ENCODE peak calls at places on chromosome 5, in nine cellular contexts. One of them, this sample, is unnamed.

GRCh38 chr5:83513491-83513890 is 41.9 kb downstream of the VCAN start:
- DNase-seq in CD8-positive, alpha-beta T cell: no peak
- DNase-seq in OCI-LY7: no peak
- DNase-seq in H9: no peak
- DNase-seq in sigmoid colon: no peak
- DNase-seq in cardiac muscle cell: no peak
- DNase-seq in upper lobe of left lung: no peak
- DNase-seq in aorta: no peak
- DNase-seq in CD8-positive, alpha-beta memory T cell: no peak
- DNase-seq in this sample: no peak

GRCh38 chr5:80140496-80140895 is 105.3 kb downstream of the THBS4 start:
- DNase-seq in CD8-positive, alpha-beta T cell: no peak
- DNase-seq in OCI-LY7: no peak
- DNase-seq in H9: no peak
- DNase-seq in sigmoid colon: no peak
- DNase-seq in cardiac muscle cell: no peak
- DNase-seq in upper lobe of left lung: no peak
- DNase-seq in aorta: no peak
- DNase-seq in CD8-positive, alpha-beta memory T cell: no peak
- DNase-seq in this sample: no peak

GRCh38 chr5:61653802-61654580 is 321.9 kb downstream of the ZSWIM6 start:
- DNase-seq in CD8-positive, alpha-beta T cell: no peak
- DNase-seq in OCI-LY7: no peak
- DNase-seq in H9: no peak
- DNase-seq in sigmoid colon: no peak
- DNase-seq in cardiac muscle cell: no peak
- DNase-seq in upper lobe of left lung: no peak
- DNase-seq in aorta: no peak
- DNase-seq in CD8-positive, alpha-beta memory T cell: no peak
- DNase-seq in this sample: no peak

GRCh38 chr5:96627792-96628191 is 34.4 kb upstream of the CAST start:
- DNase-seq in CD8-positive, alpha-beta T cell: no peak
- DNase-seq in OCI-LY7: no peak
- DNase-seq in H9: no peak
- DNase-seq in sigmoid colon: no peak
- DNase-seq in cardiac muscle cell: no peak
- DNase-seq in upper lobe of left lung: no peak
- DNase-seq in aorta: no peak
- DNase-seq in CD8-positive, alpha-beta memory T cell: no peak
- DNase-seq in this sample: no peak

GRCh38 chr5:56402273-56403223 is 169.4 kb upstream of the ANKRD55 start:
- DNase-seq in CD8-positive, alpha-beta T cell: no peak
- DNase-seq in OCI-LY7: no peak
- DNase-seq in H9: no peak
- DNase-seq in sigmoid colon: no peak
- DNase-seq in cardiac muscle cell: peak; percentile 61
- DNase-seq in upper lobe of left lung: no peak
- DNase-seq in aorta: no peak
- DNase-seq in CD8-positive, alpha-beta memory T cell: no peak
- DNase-seq in this sample: no peak

GRCh38 chr5:138177936-138178515 is 404 bp downstream of the BRD8 start:
- DNase-seq in CD8-positive, alpha-beta T cell: no peak
- DNase-seq in OCI-LY7: peak; percentile 49
- DNase-seq in H9: no peak
- DNase-seq in sigmoid colon: no peak
- DNase-seq in cardiac muscle cell: peak; percentile 33
- DNase-seq in upper lobe of left lung: no peak
- DNase-seq in aorta: no peak
- DNase-seq in CD8-positive, alpha-beta memory T cell: no peak
- DNase-seq in this sample: no peak

GRCh38 chr5:87674235-87674634 is 261.5 kb upstream of the CCNH start:
- DNase-seq in CD8-positive, alpha-beta T cell: no peak
- DNase-seq in OCI-LY7: no peak
- DNase-seq in H9: no peak
- DNase-seq in sigmoid colon: no peak
- DNase-seq in cardiac muscle cell: no peak
- DNase-seq in upper lobe of left lung: no peak
- DNase-seq in aorta: no peak
- DNase-seq in CD8-positive, alpha-beta memory T cell: no peak
- DNase-seq in this sample: no peak

GRCh38 chr5:65078331-65078730 is 309.6 kb downstream of the CWC27 start:
- DNase-seq in CD8-positive, alpha-beta T cell: no peak
- DNase-seq in OCI-LY7: no peak
- DNase-seq in H9: no peak
- DNase-seq in sigmoid colon: no peak
- DNase-seq in cardiac muscle cell: no peak
- DNase-seq in upper lobe of left lung: no peak
- DNase-seq in aorta: no peak
- DNase-seq in CD8-positive, alpha-beta memory T cell: no peak
- DNase-seq in this sample: no peak

GRCh38 chr5:3891118-3891517 is 295.5 kb downstream of the IRX1 start:
- DNase-seq in CD8-positive, alpha-beta T cell: no peak
- DNase-seq in OCI-LY7: no peak
- DNase-seq in H9: peak; percentile 41
- DNase-seq in sigmoid colon: no peak
- DNase-seq in cardiac muscle cell: no peak
- DNase-seq in upper lobe of left lung: no peak
- DNase-seq in aorta: no peak
- DNase-seq in CD8-positive, alpha-beta memory T cell: no peak
- DNase-seq in this sample: no peak

GRCh38 chr5:3899093-3899492 is 303.5 kb downstream of the IRX1 start:
- DNase-seq in CD8-positive, alpha-beta T cell: no peak
- DNase-seq in OCI-LY7: no peak
- DNase-seq in H9: no peak
- DNase-seq in sigmoid colon: no peak
- DNase-seq in cardiac muscle cell: no peak
- DNase-seq in upper lobe of left lung: no peak
- DNase-seq in aorta: no peak
- DNase-seq in CD8-positive, alpha-beta memory T cell: no peak
- DNase-seq in this sample: no peak

GRCh38 chr5:3893975-3894374 is 298.3 kb downstream of the IRX1 start:
- DNase-seq in CD8-positive, alpha-beta T cell: no peak
- DNase-seq in OCI-LY7: no peak
- DNase-seq in H9: no peak
- DNase-seq in sigmoid colon: no peak
- DNase-seq in cardiac muscle cell: no peak
- DNase-seq in upper lobe of left lung: no peak
- DNase-seq in aorta: no peak
- DNase-seq in CD8-positive, alpha-beta memory T cell: no peak
- DNase-seq in this sample: no peak

GRCh38 chr5:3893527-3893926 is 297.9 kb downstream of the IRX1 start:
- DNase-seq in CD8-positive, alpha-beta T cell: no peak
- DNase-seq in OCI-LY7: no peak
- DNase-seq in H9: no peak
- DNase-seq in sigmoid colon: no peak
- DNase-seq in cardiac muscle cell: no peak
- DNase-seq in upper lobe of left lung: no peak
- DNase-seq in aorta: no peak
- DNase-seq in CD8-positive, alpha-beta memory T cell: no peak
- DNase-seq in this sample: no peak

DNA sequence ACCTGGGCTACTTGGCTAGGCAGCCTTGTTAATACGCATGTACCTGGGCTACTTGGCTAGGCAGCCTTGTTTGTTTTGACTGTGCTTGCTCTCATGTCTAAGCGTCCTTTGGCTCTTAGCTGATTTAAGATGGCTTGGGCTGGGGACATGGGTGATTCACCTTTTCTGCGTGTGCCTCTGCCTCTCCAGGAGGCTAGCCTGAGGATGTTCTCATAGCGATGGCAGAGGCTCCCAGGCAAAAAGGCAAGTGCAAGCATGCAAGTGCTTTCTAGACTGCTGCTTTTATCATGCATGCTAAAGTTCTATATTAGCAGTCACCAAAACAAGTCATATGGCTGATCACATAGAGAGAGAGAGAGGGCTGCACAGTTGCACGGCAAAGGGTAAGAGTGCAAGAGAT is 300.5 kb downstream of the IRX1 start:
- DNase-seq in CD8-positive, alpha-beta T cell: no peak
- DNase-seq in OCI-LY7: no peak
- DNase-seq in H9: no peak
- DNase-seq in sigmoid colon: no peak
- DNase-seq in cardiac muscle cell: no peak
- DNase-seq in upper lobe of left lung: no peak
- DNase-seq in aorta: no peak
- DNase-seq in CD8-positive, alpha-beta memory T cell: no peak
- DNase-seq in this sample: no peak
- H3K9me3 ChIP-seq in CD8-positive, alpha-beta T cell: no peaks in the 10 kb centered on the region
- H3K9me3 ChIP-seq in OCI-LY7: no peaks in the 10 kb centered on the region
- H3K9me3 ChIP-seq in H9: no peaks in the 10 kb centered on the region
- H3K9me3 ChIP-seq in sigmoid colon: peaks cover 2% of the 10 kb centered on the region
- H3K9me3 ChIP-seq in cardiac muscle cell: no peaks in the 10 kb centered on the region
- H3K9me3 ChIP-seq in upper lobe of left lung: no peaks in the 10 kb centered on the region
- H3K9me3 ChIP-seq in aorta: peaks cover 2% of the 10 kb centered on the region
- H3K9me3 ChIP-seq in CD8-positive, alpha-beta memory T cell: no peaks in the 10 kb centered on the region
- H3K9me3 ChIP-seq in this sample: no peaks in the 10 kb centered on the region

DNA sequence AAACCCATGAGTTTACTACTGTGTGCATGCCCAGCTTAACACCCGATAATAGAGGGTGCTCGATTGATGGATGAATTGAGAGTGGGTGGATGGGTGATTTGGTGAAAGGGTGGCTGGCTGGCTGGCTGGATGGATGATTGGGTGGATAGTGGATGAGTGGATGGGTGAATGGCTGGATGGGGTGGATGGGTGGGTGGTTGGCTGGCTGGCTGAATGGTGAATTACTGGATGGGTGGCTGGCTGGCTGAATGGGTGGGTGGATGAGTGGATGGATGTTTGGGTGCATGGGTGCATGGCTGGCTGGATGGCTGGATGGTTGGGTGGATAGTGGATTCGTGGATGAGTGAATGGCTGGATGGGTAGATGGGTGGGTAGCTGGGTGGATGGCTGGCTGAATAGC is 201.1 kb downstream of the IRX1 start:
- DNase-seq in CD8-positive, alpha-beta T cell: no peak
- DNase-seq in OCI-LY7: no peak
- DNase-seq in H9: no peak
- DNase-seq in sigmoid colon: no peak
- DNase-seq in cardiac muscle cell: no peak
- DNase-seq in upper lobe of left lung: no peak
- DNase-seq in aorta: no peak
- DNase-seq in CD8-positive, alpha-beta memory T cell: no peak
- DNase-seq in this sample: no peak
- H3K9me3 ChIP-seq in CD8-positive, alpha-beta T cell: no peaks in the 10 kb centered on the region
- H3K9me3 ChIP-seq in OCI-LY7: no peaks in the 10 kb centered on the region
- H3K9me3 ChIP-seq in H9: peaks cover 5% of the 10 kb centered on the region
- H3K9me3 ChIP-seq in sigmoid colon: no peaks in the 10 kb centered on the region
- H3K9me3 ChIP-seq in cardiac muscle cell: no peaks in the 10 kb centered on the region
- H3K9me3 ChIP-seq in upper lobe of left lung: no peaks in the 10 kb centered on the region
- H3K9me3 ChIP-seq in aorta: no peaks in the 10 kb centered on the region
- H3K9me3 ChIP-seq in CD8-positive, alpha-beta memory T cell: no peaks in the 10 kb centered on the region
- H3K9me3 ChIP-seq in this sample: no peaks in the 10 kb centered on the region

GRCh38 chr5:179239256-179240135 is 105.8 kb downstream of the ADAMTS2 start:
- DNase-seq in CD8-positive, alpha-beta T cell: no peak
- DNase-seq in OCI-LY7: no peak
- DNase-seq in H9: peak; percentile 13
- DNase-seq in sigmoid colon: peak; percentile 50
- DNase-seq in cardiac muscle cell: no peak
- DNase-seq in upper lobe of left lung: no peak
- DNase-seq in aorta: peak; percentile 68
- DNase-seq in CD8-positive, alpha-beta memory T cell: no peak
- DNase-seq in this sample: peak; percentile 50

GRCh38 chr5:179240561-179240960 is 104.7 kb downstream of the ADAMTS2 start:
- DNase-seq in CD8-positive, alpha-beta T cell: no peak
- DNase-seq in OCI-LY7: no peak
- DNase-seq in H9: peak; percentile 7
- DNase-seq in sigmoid colon: peak; percentile 17
- DNase-seq in cardiac muscle cell: no peak
- DNase-seq in upper lobe of left lung: no peak
- DNase-seq in aorta: peak; percentile 69
- DNase-seq in CD8-positive, alpha-beta memory T cell: no peak
- DNase-seq in this sample: peak; percentile 48

GRCh38 chr5:179241764-179242370 is 103.4 kb downstream of the ADAMTS2 start:
- DNase-seq in CD8-positive, alpha-beta T cell: no peak
- DNase-seq in OCI-LY7: no peak
- DNase-seq in H9: peak; percentile 19
- DNase-seq in sigmoid colon: peak; percentile 32
- DNase-seq in cardiac muscle cell: no peak
- DNase-seq in upper lobe of left lung: no peak
- DNase-seq in aorta: peak; percentile 60
- DNase-seq in CD8-positive, alpha-beta memory T cell: no peak
- DNase-seq in this sample: peak; percentile 36

GRCh38 chr5:179242676-179243075 is 102.6 kb downstream of the ADAMTS2 start:
- DNase-seq in CD8-positive, alpha-beta T cell: no peak
- DNase-seq in OCI-LY7: no peak
- DNase-seq in H9: peak; percentile 19
- DNase-seq in sigmoid colon: peak; percentile 29
- DNase-seq in cardiac muscle cell: no peak
- DNase-seq in upper lobe of left lung: no peak
- DNase-seq in aorta: no peak
- DNase-seq in CD8-positive, alpha-beta memory T cell: no peak
- DNase-seq in this sample: peak; percentile 42

DNA sequence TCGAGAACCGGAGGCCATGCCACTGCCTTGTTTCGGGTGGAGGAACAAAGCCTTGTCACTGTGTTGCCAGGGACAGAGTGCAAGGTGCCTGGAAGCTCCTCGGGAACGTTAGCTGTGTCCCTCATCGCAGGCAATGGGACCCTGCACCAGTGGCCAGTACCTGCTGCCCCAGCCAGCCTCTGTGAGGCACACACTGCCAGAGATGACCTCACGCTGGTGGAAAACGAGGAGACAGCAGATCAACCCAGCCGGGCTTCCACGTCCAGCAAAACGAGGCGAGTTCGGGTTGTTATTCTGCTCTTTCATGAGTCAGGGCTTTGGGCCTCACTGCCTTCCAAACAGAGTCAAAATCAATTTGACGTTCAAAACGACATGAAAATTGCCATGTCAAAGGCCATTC is 104.1 kb downstream of the ADAMTS2 start:
- DNase-seq in CD8-positive, alpha-beta T cell: no peak
- DNase-seq in OCI-LY7: no peak
- DNase-seq in H9: peak; percentile 17
- DNase-seq in sigmoid colon: peak; percentile 57
- DNase-seq in cardiac muscle cell: no peak
- DNase-seq in upper lobe of left lung: no peak
- DNase-seq in aorta: peak; percentile 76
- DNase-seq in CD8-positive, alpha-beta memory T cell: no peak
- DNase-seq in this sample: peak; percentile 55
- H3K9me3 ChIP-seq in CD8-positive, alpha-beta T cell: no peaks in the 10 kb centered on the region
- H3K9me3 ChIP-seq in OCI-LY7: no peaks in the 10 kb centered on the region
- H3K9me3 ChIP-seq in H9: no peaks in the 10 kb centered on the region
- H3K9me3 ChIP-seq in sigmoid colon: peaks cover under 1% of the 10 kb centered on the region
- H3K9me3 ChIP-seq in cardiac muscle cell: no peaks in the 10 kb centered on the region
- H3K9me3 ChIP-seq in upper lobe of left lung: no peaks in the 10 kb centered on the region
- H3K9me3 ChIP-seq in aorta: peaks cover 1% of the 10 kb centered on the region
- H3K9me3 ChIP-seq in CD8-positive, alpha-beta memory T cell: no peaks in the 10 kb centered on the region
- H3K9me3 ChIP-seq in this sample: no peaks in the 10 kb centered on the region

GRCh38 chr5:141258464-141258863 is 13.3 kb downstream of the PCDHB15 start:
- DNase-seq in CD8-positive, alpha-beta T cell: no peak
- DNase-seq in OCI-LY7: no peak
- DNase-seq in H9: no peak
- DNase-seq in sigmoid colon: no peak
- DNase-seq in cardiac muscle cell: no peak
- DNase-seq in upper lobe of left lung: no peak
- DNase-seq in aorta: no peak
- DNase-seq in CD8-positive, alpha-beta memory T cell: no peak
- DNase-seq in this sample: no peak

GRCh38 chr5:141258948-141259347 is 13.8 kb downstream of the PCDHB15 start:
- DNase-seq in CD8-positive, alpha-beta T cell: no peak
- DNase-seq in OCI-LY7: no peak
- DNase-seq in H9: no peak
- DNase-seq in sigmoid colon: no peak
- DNase-seq in cardiac muscle cell: no peak
- DNase-seq in upper lobe of left lung: no peak
- DNase-seq in aorta: no peak
- DNase-seq in CD8-positive, alpha-beta memory T cell: no peak
- DNase-seq in this sample: no peak

GRCh38 chr5:141261238-141261546 is 16.0 kb downstream of the PCDHB15 start:
- DNase-seq in CD8-positive, alpha-beta T cell: no peak
- DNase-seq in OCI-LY7: no peak
- DNase-seq in H9: no peak
- DNase-seq in sigmoid colon: no peak
- DNase-seq in cardiac muscle cell: no peak
- DNase-seq in upper lobe of left lung: no peak
- DNase-seq in aorta: no peak
- DNase-seq in CD8-positive, alpha-beta memory T cell: no peak
- DNase-seq in this sample: no peak
- H3K9me3 ChIP-seq in CD8-positive, alpha-beta T cell: peaks cover 40% of the 10 kb centered on the region
- H3K9me3 ChIP-seq in OCI-LY7: peaks cover 34% of the 10 kb centered on the region
- H3K9me3 ChIP-seq in H9: peaks cover 67% of the 10 kb centered on the region
- H3K9me3 ChIP-seq in sigmoid colon: peaks cover 99% of the 10 kb centered on the region
- H3K9me3 ChIP-seq in cardiac muscle cell: peaks cover 10% of the 10 kb centered on the region
- H3K9me3 ChIP-seq in upper lobe of left lung: peaks cover 100% of the 10 kb centered on the region
- H3K9me3 ChIP-seq in aorta: peaks cover 14% of the 10 kb centered on the region
- H3K9me3 ChIP-seq in CD8-positive, alpha-beta memory T cell: peaks cover 49% of the 10 kb centered on the region
- H3K9me3 ChIP-seq in this sample: peaks cover 97% of the 10 kb centered on the region